ENCODE peak calls at places on chromosomes 2 and 18, in six cellular contexts. F is WTC11, I is GM12878, M is GM23338, P is H1, W is HepG2. Z is an unnamed sample.

GRCh38 chr2:11998626-11999378 is 252.4 kb downstream of the LPIN1 start:
- DNase-seq in F (no peak), I (peak), M (no peak), P (no peak), W (no peak), Z (no peak)

GRCh38 chr2:71923887-71924533 is 223.7 kb downstream of the CYP26B1 start:
- DNase-seq in F (peak), I (peak), M (peak), P (peak), W (peak), Z (peak)

GRCh38 chr18:8901019-8901418 is 195.7 kb downstream of the MTCL1 start:
- DNase-seq in F (no peak), I (no peak), M (peak), P (no peak), W (no peak), Z (no peak)

GRCh38 chr2:85992611-85993010 is 103.8 kb upstream of the ST3GAL5 start:
- DNase-seq in F (no peak), I (no peak), M (no peak), P (no peak), W (no peak), Z (no peak)

GRCh38 chr18:36392163-36392887 is 94.8 kb downstream of the FHOD3 start:
- DNase-seq in F (no peak), I (no peak), M (no peak), P (no peak), W (no peak), Z (no peak)

GRCh38 chr2:208134928-208135586 is 5.4 kb upstream of the CRYGC start:
- DNase-seq in F (no peak), I (no peak), M (no peak), P (no peak), W (peak), Z (no peak)

GRCh38 chr2:127589358-127589757 is 53.9 kb downstream of the MYO7B start:
- DNase-seq in F (no peak), I (no peak), M (no peak), P (no peak), W (no peak), Z (no peak)

GRCh38 chr2:24919100-24919976 is 699 bp downstream of the ADCY3 start:
- DNase-seq in F (no peak), I (no peak), M (peak), P (no peak), W (no peak), Z (peak)

GRCh38 chr2:73265298-73266060 is 18.8 kb downstream of the FBXO41 start:
- DNase-seq in F (no peak), I (no peak), M (no peak), P (no peak), W (no peak), Z (no peak)

GRCh38 chr2:44758591-44758990 is 182.9 kb upstream of the SIX3 start:
- DNase-seq in F (no peak), I (no peak), M (no peak), P (no peak), W (no peak), Z (no peak)

GRCh38 chr2:44747794-44748193 is 193.7 kb upstream of the SIX3 start:
- DNase-seq in F (no peak), I (no peak), M (no peak), P (no peak), W (no peak), Z (no peak)

GRCh38 chr2:44751754-44752479 is 189.6 kb upstream of the SIX3 start:
- DNase-seq in F (peak), I (no peak), M (peak), P (no peak), W (no peak), Z (peak)

DNA sequence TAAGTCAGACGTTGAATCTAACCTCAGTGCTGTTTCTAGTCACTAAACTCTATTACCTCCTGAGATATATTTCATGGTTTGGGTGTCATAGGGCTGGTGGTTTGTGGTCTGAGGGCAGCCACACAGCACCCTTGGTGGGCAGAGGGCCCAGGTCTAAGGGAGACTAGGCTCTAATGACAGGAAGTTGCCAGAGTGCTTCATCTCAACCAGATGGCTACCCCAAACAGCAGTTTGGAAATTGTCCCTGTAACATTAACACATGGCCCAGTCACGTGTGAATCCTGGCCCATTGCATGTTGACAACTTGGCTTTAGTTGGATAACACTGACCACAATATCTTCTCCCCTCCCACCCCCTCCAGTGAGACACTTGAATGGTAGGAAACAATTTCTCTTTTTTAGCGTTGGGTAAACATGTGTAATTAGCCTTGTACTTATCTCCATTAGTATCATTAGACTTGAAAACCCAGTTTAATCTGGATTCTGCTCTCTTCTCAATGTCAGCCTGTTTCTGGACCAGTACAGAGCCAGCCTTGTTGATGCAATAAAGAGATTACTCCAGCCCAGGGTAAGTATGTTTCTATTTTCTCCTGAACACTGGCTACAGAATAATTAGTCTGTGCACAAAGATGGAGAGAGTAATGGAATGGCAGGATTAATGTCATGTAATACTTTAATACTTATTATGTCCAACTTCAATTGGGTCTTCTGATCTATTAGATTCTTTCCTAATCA is 187.8 kb upstream of the SIX3 start:
- DNase-seq in F (no peak), I (peak), M (no peak), P (no peak), W (no peak), Z (no peak)
- TF ChIP-seq CREB1 in F (no peak), I (no peak), M (no peak), P (no peak), W (no peak), Z (no peak)

DNA sequence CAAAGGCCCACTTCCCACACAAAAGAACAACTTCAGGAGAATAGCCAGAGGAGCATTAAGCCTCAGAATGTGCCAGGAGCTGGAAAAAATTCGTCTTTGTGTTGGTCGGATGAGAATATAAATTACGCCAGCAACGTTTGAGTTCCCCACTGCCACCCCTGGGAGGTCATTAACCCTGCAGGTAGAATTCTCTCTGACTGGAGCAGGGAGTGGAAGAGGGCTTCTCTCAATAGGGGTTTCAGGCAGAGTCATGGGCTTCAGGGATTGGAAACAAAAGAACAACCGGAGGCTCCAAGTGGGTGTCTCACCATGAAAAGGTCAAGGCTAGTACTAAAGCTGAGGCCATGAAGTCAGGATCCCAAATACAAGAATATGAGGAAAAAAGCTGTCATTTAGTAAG is 69.0 kb upstream of the DDX18 start:
- DNase-seq in F (no peak), I (no peak), M (peak), P (no peak), W (no peak), Z (no peak)
- TF ChIP-seq CREB1 in F (no peak), I (no peak), M (no peak), P (no peak), W (no peak), Z (no peak)

GRCh38 chr18:78171954-78172353 is 807.7 kb upstream of the SALL3 start:
- DNase-seq in F (no peak), I (no peak), M (no peak), P (no peak), W (no peak), Z (no peak)

GRCh38 chr18:78169487-78169886 is 810.1 kb upstream of the SALL3 start:
- DNase-seq in F (no peak), I (no peak), M (no peak), P (no peak), W (no peak), Z (no peak)

GRCh38 chr18:78178812-78179211 is 800.8 kb upstream of the SALL3 start:
- DNase-seq in F (no peak), I (no peak), M (no peak), P (no peak), W (no peak), Z (no peak)

DNA sequence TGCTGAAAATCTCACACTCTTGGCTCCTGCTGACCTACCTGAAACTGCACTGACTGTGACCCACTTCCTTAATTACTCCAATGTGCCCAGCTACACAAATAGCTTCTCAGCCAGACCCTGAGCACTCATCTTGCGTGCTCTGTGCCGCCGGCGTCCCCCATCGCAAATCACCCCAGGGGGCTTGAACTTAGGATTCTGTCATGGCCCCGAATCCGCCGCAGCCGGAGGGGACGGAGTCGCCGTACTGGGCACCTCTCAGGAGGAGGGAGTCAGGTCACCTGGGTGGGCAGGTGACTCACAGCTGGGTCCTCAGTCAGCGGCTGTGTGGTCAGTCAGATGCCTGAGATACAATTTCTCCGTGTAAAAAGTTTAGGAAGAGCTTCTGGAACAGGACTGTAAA is 804.9 kb upstream of the SALL3 start:
- DNase-seq in F (no peak), I (no peak), M (no peak), P (no peak), W (no peak), Z (no peak)
- TF ChIP-seq CREB1 in F (no peak), I (no peak), M (no peak), P (no peak), W (no peak), Z (no peak)

DNA sequence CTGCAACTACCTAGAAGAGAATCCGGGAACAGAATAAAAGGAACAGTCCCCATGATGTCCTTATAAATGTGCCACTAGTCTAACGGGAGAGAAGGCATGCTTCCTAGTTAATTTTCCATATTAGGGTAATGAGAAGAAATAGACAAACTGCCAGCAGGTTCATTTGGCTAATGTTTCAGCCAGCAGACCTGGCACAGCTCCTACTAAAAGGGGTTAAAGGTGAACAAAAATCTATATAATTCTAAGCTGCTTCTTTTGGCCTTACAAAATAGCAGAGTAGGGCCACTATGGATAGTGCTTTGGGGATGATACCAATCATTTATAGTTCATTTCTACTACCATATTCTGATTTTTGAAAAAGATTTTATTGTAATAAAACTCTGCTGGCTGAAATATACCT is 845.3 kb upstream of the GCFC2 start:
- DNase-seq in F (no peak), I (no peak), M (no peak), P (no peak), W (no peak), Z (no peak)
- TF ChIP-seq CREB1 in F (no peak), I (no peak), M (no peak), P (no peak), W (no peak), Z (no peak)